ENCODE peak calls at places on chromosomes 11 and 22, in six cellular contexts. One of them, this sample, is unnamed.

GRCh38 chr11:96235725-96236124 is 107.3 kb downstream of the MAML2 start:
- DNase-seq in anterior cingulate cortex: no peak
- DNase-seq in mesenteric fat pad: no peak
- DNase-seq in stimulated activated CD8-positive, alpha-beta memory T cell treated with anti-CD3 and anti-CD28 coated beads, Interleukin-15, amount 100 ng/mL, for 24 hours: no peak
- DNase-seq in neural progenitor cell: no peak
- DNase-seq in activated naive CD8-positive, alpha-beta T cell treated with anti-CD3 and anti-CD28 coated beads, Interleukin-2, amount 50 U/mL, for 24 hours: peak; percentile 45
- DNase-seq in this sample: no peak

GRCh38 chr11:69430566-69430965 is 50.9 kb upstream of the LINC01488 start:
- DNase-seq in anterior cingulate cortex: no peak
- DNase-seq in mesenteric fat pad: no peak
- DNase-seq in stimulated activated CD8-positive, alpha-beta memory T cell treated with anti-CD3 and anti-CD28 coated beads, Interleukin-15, amount 100 ng/mL, for 24 hours: no peak
- DNase-seq in neural progenitor cell: no peak
- DNase-seq in activated naive CD8-positive, alpha-beta T cell treated with anti-CD3 and anti-CD28 coated beads, Interleukin-2, amount 50 U/mL, for 24 hours: no peak
- DNase-seq in this sample: no peak

GRCh38 chr11:130437848-130438247 is 9.4 kb upstream of the ADAMTS8 start:
- DNase-seq in anterior cingulate cortex: no peak
- DNase-seq in mesenteric fat pad: no peak
- DNase-seq in stimulated activated CD8-positive, alpha-beta memory T cell treated with anti-CD3 and anti-CD28 coated beads, Interleukin-15, amount 100 ng/mL, for 24 hours: no peak
- DNase-seq in neural progenitor cell: no peak
- DNase-seq in activated naive CD8-positive, alpha-beta T cell treated with anti-CD3 and anti-CD28 coated beads, Interleukin-2, amount 50 U/mL, for 24 hours: no peak
- DNase-seq in this sample: no peak

GRCh38 chr11:96307748-96308133 is 35.3 kb downstream of the MAML2 start:
- DNase-seq in anterior cingulate cortex: no peak
- DNase-seq in mesenteric fat pad: no peak
- DNase-seq in stimulated activated CD8-positive, alpha-beta memory T cell treated with anti-CD3 and anti-CD28 coated beads, Interleukin-15, amount 100 ng/mL, for 24 hours: no peak
- DNase-seq in neural progenitor cell: no peak
- DNase-seq in activated naive CD8-positive, alpha-beta T cell treated with anti-CD3 and anti-CD28 coated beads, Interleukin-2, amount 50 U/mL, for 24 hours: no peak
- DNase-seq in this sample: no peak

GRCh38 chr22:27213766-27214581 is 556.6 kb downstream of the MIAT start:
- DNase-seq in anterior cingulate cortex: no peak
- DNase-seq in mesenteric fat pad: no peak
- DNase-seq in stimulated activated CD8-positive, alpha-beta memory T cell treated with anti-CD3 and anti-CD28 coated beads, Interleukin-15, amount 100 ng/mL, for 24 hours: no peak
- DNase-seq in neural progenitor cell: no peak
- DNase-seq in activated naive CD8-positive, alpha-beta T cell treated with anti-CD3 and anti-CD28 coated beads, Interleukin-2, amount 50 U/mL, for 24 hours: no peak
- DNase-seq in this sample: no peak

GRCh38 chr11:94201004-94201465 is 72.4 kb downstream of the PANX1 start:
- DNase-seq in anterior cingulate cortex: no peak
- DNase-seq in mesenteric fat pad: no peak
- DNase-seq in stimulated activated CD8-positive, alpha-beta memory T cell treated with anti-CD3 and anti-CD28 coated beads, Interleukin-15, amount 100 ng/mL, for 24 hours: no peak
- DNase-seq in neural progenitor cell: no peak
- DNase-seq in activated naive CD8-positive, alpha-beta T cell treated with anti-CD3 and anti-CD28 coated beads, Interleukin-2, amount 50 U/mL, for 24 hours: no peak
- DNase-seq in this sample: no peak

GRCh38 chr22:27633296-27633871 is 168.2 kb downstream of the MN1 start:
- DNase-seq in anterior cingulate cortex: no peak
- DNase-seq in mesenteric fat pad: no peak
- DNase-seq in stimulated activated CD8-positive, alpha-beta memory T cell treated with anti-CD3 and anti-CD28 coated beads, Interleukin-15, amount 100 ng/mL, for 24 hours: no peak
- DNase-seq in neural progenitor cell: no peak
- DNase-seq in activated naive CD8-positive, alpha-beta T cell treated with anti-CD3 and anti-CD28 coated beads, Interleukin-2, amount 50 U/mL, for 24 hours: no peak
- DNase-seq in this sample: no peak

GRCh38 chr11:118084247-118084646 is 2.5 kb downstream of the SMIM35 start:
- DNase-seq in anterior cingulate cortex: no peak
- DNase-seq in mesenteric fat pad: no peak
- DNase-seq in stimulated activated CD8-positive, alpha-beta memory T cell treated with anti-CD3 and anti-CD28 coated beads, Interleukin-15, amount 100 ng/mL, for 24 hours: no peak
- DNase-seq in neural progenitor cell: no peak
- DNase-seq in activated naive CD8-positive, alpha-beta T cell treated with anti-CD3 and anti-CD28 coated beads, Interleukin-2, amount 50 U/mL, for 24 hours: no peak
- DNase-seq in this sample: no peak

GRCh38 chr11:36057372-36058045 is 113.6 kb downstream of the LDLRAD3 start:
- DNase-seq in anterior cingulate cortex: no peak
- DNase-seq in mesenteric fat pad: no peak
- DNase-seq in stimulated activated CD8-positive, alpha-beta memory T cell treated with anti-CD3 and anti-CD28 coated beads, Interleukin-15, amount 100 ng/mL, for 24 hours: no peak
- DNase-seq in neural progenitor cell: no peak
- DNase-seq in activated naive CD8-positive, alpha-beta T cell treated with anti-CD3 and anti-CD28 coated beads, Interleukin-2, amount 50 U/mL, for 24 hours: no peak
- DNase-seq in this sample: no peak

GRCh38 chr11:92399702-92400101 is 175.1 kb downstream of the FAT3 start:
- DNase-seq in anterior cingulate cortex: no peak
- DNase-seq in mesenteric fat pad: no peak
- DNase-seq in stimulated activated CD8-positive, alpha-beta memory T cell treated with anti-CD3 and anti-CD28 coated beads, Interleukin-15, amount 100 ng/mL, for 24 hours: no peak
- DNase-seq in neural progenitor cell: peak; percentile 15
- DNase-seq in activated naive CD8-positive, alpha-beta T cell treated with anti-CD3 and anti-CD28 coated beads, Interleukin-2, amount 50 U/mL, for 24 hours: no peak
- DNase-seq in this sample: no peak

GRCh38 chr11:61345170-61345610 is 12.2 kb downstream of the TKFC start:
- DNase-seq in anterior cingulate cortex: no peak
- DNase-seq in mesenteric fat pad: no peak
- DNase-seq in stimulated activated CD8-positive, alpha-beta memory T cell treated with anti-CD3 and anti-CD28 coated beads, Interleukin-15, amount 100 ng/mL, for 24 hours: no peak
- DNase-seq in neural progenitor cell: no peak
- DNase-seq in activated naive CD8-positive, alpha-beta T cell treated with anti-CD3 and anti-CD28 coated beads, Interleukin-2, amount 50 U/mL, for 24 hours: no peak
- DNase-seq in this sample: no peak

GRCh38 chr11:35035894-35036408 is 103.0 kb upstream of the CD44 start:
- DNase-seq in anterior cingulate cortex: no peak
- DNase-seq in mesenteric fat pad: no peak
- DNase-seq in stimulated activated CD8-positive, alpha-beta memory T cell treated with anti-CD3 and anti-CD28 coated beads, Interleukin-15, amount 100 ng/mL, for 24 hours: no peak
- DNase-seq in neural progenitor cell: no peak
- DNase-seq in activated naive CD8-positive, alpha-beta T cell treated with anti-CD3 and anti-CD28 coated beads, Interleukin-2, amount 50 U/mL, for 24 hours: no peak
- DNase-seq in this sample: no peak

GRCh38 chr22:19143967-19144400 is 467 bp downstream of the ESS2 start:
- DNase-seq in anterior cingulate cortex: no peak
- DNase-seq in mesenteric fat pad: no peak
- DNase-seq in stimulated activated CD8-positive, alpha-beta memory T cell treated with anti-CD3 and anti-CD28 coated beads, Interleukin-15, amount 100 ng/mL, for 24 hours: no peak
- DNase-seq in neural progenitor cell: no peak
- DNase-seq in activated naive CD8-positive, alpha-beta T cell treated with anti-CD3 and anti-CD28 coated beads, Interleukin-2, amount 50 U/mL, for 24 hours: peak; percentile 43
- DNase-seq in this sample: peak; percentile 61

GRCh38 chr11:132605794-132606570 is 926.3 kb downstream of the OPCML start:
- DNase-seq in anterior cingulate cortex: no peak
- DNase-seq in mesenteric fat pad: no peak
- DNase-seq in stimulated activated CD8-positive, alpha-beta memory T cell treated with anti-CD3 and anti-CD28 coated beads, Interleukin-15, amount 100 ng/mL, for 24 hours: no peak
- DNase-seq in neural progenitor cell: peak; percentile 29
- DNase-seq in activated naive CD8-positive, alpha-beta T cell treated with anti-CD3 and anti-CD28 coated beads, Interleukin-2, amount 50 U/mL, for 24 hours: no peak
- DNase-seq in this sample: no peak

GRCh38 chr11:60121259-60121658 is 32.8 kb downstream of the MS4A2 start:
- DNase-seq in anterior cingulate cortex: no peak
- DNase-seq in mesenteric fat pad: no peak
- DNase-seq in stimulated activated CD8-positive, alpha-beta memory T cell treated with anti-CD3 and anti-CD28 coated beads, Interleukin-15, amount 100 ng/mL, for 24 hours: no peak
- DNase-seq in neural progenitor cell: no peak
- DNase-seq in activated naive CD8-positive, alpha-beta T cell treated with anti-CD3 and anti-CD28 coated beads, Interleukin-2, amount 50 U/mL, for 24 hours: no peak
- DNase-seq in this sample: peak; percentile 45

GRCh38 chr11:76667856-76668255 is 2.7 kb downstream of the LRRC32 start:
- DNase-seq in anterior cingulate cortex: no peak
- DNase-seq in mesenteric fat pad: peak; percentile 68
- DNase-seq in stimulated activated CD8-positive, alpha-beta memory T cell treated with anti-CD3 and anti-CD28 coated beads, Interleukin-15, amount 100 ng/mL, for 24 hours: no peak
- DNase-seq in neural progenitor cell: no peak
- DNase-seq in activated naive CD8-positive, alpha-beta T cell treated with anti-CD3 and anti-CD28 coated beads, Interleukin-2, amount 50 U/mL, for 24 hours: no peak
- DNase-seq in this sample: no peak

GRCh38 chr11:15258433-15259350 is 144.0 kb downstream of the INSC start:
- DNase-seq in anterior cingulate cortex: no peak
- DNase-seq in mesenteric fat pad: no peak
- DNase-seq in stimulated activated CD8-positive, alpha-beta memory T cell treated with anti-CD3 and anti-CD28 coated beads, Interleukin-15, amount 100 ng/mL, for 24 hours: no peak
- DNase-seq in neural progenitor cell: peak; percentile 37
- DNase-seq in activated naive CD8-positive, alpha-beta T cell treated with anti-CD3 and anti-CD28 coated beads, Interleukin-2, amount 50 U/mL, for 24 hours: no peak
- DNase-seq in this sample: no peak

GRCh38 chr11:2588809-2589537 is 110.8 kb downstream of the KCNQ1OT1 start:
- DNase-seq in anterior cingulate cortex: no peak
- DNase-seq in mesenteric fat pad: peak; percentile 88
- DNase-seq in stimulated activated CD8-positive, alpha-beta memory T cell treated with anti-CD3 and anti-CD28 coated beads, Interleukin-15, amount 100 ng/mL, for 24 hours: no peak
- DNase-seq in neural progenitor cell: no peak
- DNase-seq in activated naive CD8-positive, alpha-beta T cell treated with anti-CD3 and anti-CD28 coated beads, Interleukin-2, amount 50 U/mL, for 24 hours: no peak
- DNase-seq in this sample: no peak

GRCh38 chr11:58525037-58525614 is 17.2 kb upstream of the OR5B21 start:
- DNase-seq in anterior cingulate cortex: no peak
- DNase-seq in mesenteric fat pad: no peak
- DNase-seq in stimulated activated CD8-positive, alpha-beta memory T cell treated with anti-CD3 and anti-CD28 coated beads, Interleukin-15, amount 100 ng/mL, for 24 hours: no peak
- DNase-seq in neural progenitor cell: no peak
- DNase-seq in activated naive CD8-positive, alpha-beta T cell treated with anti-CD3 and anti-CD28 coated beads, Interleukin-2, amount 50 U/mL, for 24 hours: no peak
- DNase-seq in this sample: no peak

GRCh38 chr22:20524004-20524481 is 16.6 kb downstream of the MED15 start:
- DNase-seq in anterior cingulate cortex: no peak
- DNase-seq in mesenteric fat pad: no peak
- DNase-seq in stimulated activated CD8-positive, alpha-beta memory T cell treated with anti-CD3 and anti-CD28 coated beads, Interleukin-15, amount 100 ng/mL, for 24 hours: no peak
- DNase-seq in neural progenitor cell: no peak
- DNase-seq in activated naive CD8-positive, alpha-beta T cell treated with anti-CD3 and anti-CD28 coated beads, Interleukin-2, amount 50 U/mL, for 24 hours: peak; percentile 35
- DNase-seq in this sample: no peak

GRCh38 chr22:23713696-23714595 is 23.1 kb downstream of the RGL4 start:
- DNase-seq in anterior cingulate cortex: no peak
- DNase-seq in mesenteric fat pad: peak; percentile 62
- DNase-seq in stimulated activated CD8-positive, alpha-beta memory T cell treated with anti-CD3 and anti-CD28 coated beads, Interleukin-15, amount 100 ng/mL, for 24 hours: no peak
- DNase-seq in neural progenitor cell: no peak
- DNase-seq in activated naive CD8-positive, alpha-beta T cell treated with anti-CD3 and anti-CD28 coated beads, Interleukin-2, amount 50 U/mL, for 24 hours: peak; percentile 34
- DNase-seq in this sample: no peak

GRCh38 chr11:75531325-75531724 is 5.6 kb upstream of the GDPD5 start:
- DNase-seq in anterior cingulate cortex: no peak
- DNase-seq in mesenteric fat pad: no peak
- DNase-seq in stimulated activated CD8-positive, alpha-beta memory T cell treated with anti-CD3 and anti-CD28 coated beads, Interleukin-15, amount 100 ng/mL, for 24 hours: no peak
- DNase-seq in neural progenitor cell: no peak
- DNase-seq in activated naive CD8-positive, alpha-beta T cell treated with anti-CD3 and anti-CD28 coated beads, Interleukin-2, amount 50 U/mL, for 24 hours: no peak
- DNase-seq in this sample: no peak

GRCh38 chr22:47784367-47784983 is 1022.0 kb downstream of the TBC1D22A start:
- DNase-seq in anterior cingulate cortex: no peak
- DNase-seq in mesenteric fat pad: no peak
- DNase-seq in stimulated activated CD8-positive, alpha-beta memory T cell treated with anti-CD3 and anti-CD28 coated beads, Interleukin-15, amount 100 ng/mL, for 24 hours: no peak
- DNase-seq in neural progenitor cell: no peak
- DNase-seq in activated naive CD8-positive, alpha-beta T cell treated with anti-CD3 and anti-CD28 coated beads, Interleukin-2, amount 50 U/mL, for 24 hours: no peak
- DNase-seq in this sample: no peak

GRCh38 chr22:45562537-45563361 is 60.1 kb downstream of the FBLN1 start:
- DNase-seq in anterior cingulate cortex: no peak
- DNase-seq in mesenteric fat pad: no peak
- DNase-seq in stimulated activated CD8-positive, alpha-beta memory T cell treated with anti-CD3 and anti-CD28 coated beads, Interleukin-15, amount 100 ng/mL, for 24 hours: no peak
- DNase-seq in neural progenitor cell: no peak
- DNase-seq in activated naive CD8-positive, alpha-beta T cell treated with anti-CD3 and anti-CD28 coated beads, Interleukin-2, amount 50 U/mL, for 24 hours: no peak
- DNase-seq in this sample: no peak

GRCh38 chr11:134266440-134266839 is 9.7 kb upstream of the GLB1L3 start:
- DNase-seq in anterior cingulate cortex: no peak
- DNase-seq in mesenteric fat pad: no peak
- DNase-seq in stimulated activated CD8-positive, alpha-beta memory T cell treated with anti-CD3 and anti-CD28 coated beads, Interleukin-15, amount 100 ng/mL, for 24 hours: no peak
- DNase-seq in neural progenitor cell: no peak
- DNase-seq in activated naive CD8-positive, alpha-beta T cell treated with anti-CD3 and anti-CD28 coated beads, Interleukin-2, amount 50 U/mL, for 24 hours: no peak
- DNase-seq in this sample: no peak

GRCh38 chr11:113184498-113184897 is 129.9 kb upstream of the TTC12 start:
- DNase-seq in anterior cingulate cortex: no peak
- DNase-seq in mesenteric fat pad: no peak
- DNase-seq in stimulated activated CD8-positive, alpha-beta memory T cell treated with anti-CD3 and anti-CD28 coated beads, Interleukin-15, amount 100 ng/mL, for 24 hours: no peak
- DNase-seq in neural progenitor cell: no peak
- DNase-seq in activated naive CD8-positive, alpha-beta T cell treated with anti-CD3 and anti-CD28 coated beads, Interleukin-2, amount 50 U/mL, for 24 hours: no peak
- DNase-seq in this sample: no peak

GRCh38 chr22:24181996-24182560 is 791 bp downstream of the SUSD2 start:
- DNase-seq in anterior cingulate cortex: no peak
- DNase-seq in mesenteric fat pad: no peak
- DNase-seq in stimulated activated CD8-positive, alpha-beta memory T cell treated with anti-CD3 and anti-CD28 coated beads, Interleukin-15, amount 100 ng/mL, for 24 hours: no peak
- DNase-seq in neural progenitor cell: no peak
- DNase-seq in activated naive CD8-positive, alpha-beta T cell treated with anti-CD3 and anti-CD28 coated beads, Interleukin-2, amount 50 U/mL, for 24 hours: no peak
- DNase-seq in this sample: no peak

GRCh38 chr11:108206969-108207682 is 15.3 kb downstream of the NPAT start:
- DNase-seq in anterior cingulate cortex: no peak
- DNase-seq in mesenteric fat pad: no peak
- DNase-seq in stimulated activated CD8-positive, alpha-beta memory T cell treated with anti-CD3 and anti-CD28 coated beads, Interleukin-15, amount 100 ng/mL, for 24 hours: no peak
- DNase-seq in neural progenitor cell: no peak
- DNase-seq in activated naive CD8-positive, alpha-beta T cell treated with anti-CD3 and anti-CD28 coated beads, Interleukin-2, amount 50 U/mL, for 24 hours: no peak
- DNase-seq in this sample: peak; percentile 30

GRCh38 chr11:129930743-129931142 is 35.4 kb upstream of the NFRKB start:
- DNase-seq in anterior cingulate cortex: no peak
- DNase-seq in mesenteric fat pad: no peak
- DNase-seq in stimulated activated CD8-positive, alpha-beta memory T cell treated with anti-CD3 and anti-CD28 coated beads, Interleukin-15, amount 100 ng/mL, for 24 hours: no peak
- DNase-seq in neural progenitor cell: no peak
- DNase-seq in activated naive CD8-positive, alpha-beta T cell treated with anti-CD3 and anti-CD28 coated beads, Interleukin-2, amount 50 U/mL, for 24 hours: no peak
- DNase-seq in this sample: no peak

GRCh38 chr11:6022954-6023353 is 7.6 kb downstream of the OR56A1 start:
- DNase-seq in anterior cingulate cortex: no peak
- DNase-seq in mesenteric fat pad: no peak
- DNase-seq in stimulated activated CD8-positive, alpha-beta memory T cell treated with anti-CD3 and anti-CD28 coated beads, Interleukin-15, amount 100 ng/mL, for 24 hours: no peak
- DNase-seq in neural progenitor cell: peak; percentile 76
- DNase-seq in activated naive CD8-positive, alpha-beta T cell treated with anti-CD3 and anti-CD28 coated beads, Interleukin-2, amount 50 U/mL, for 24 hours: no peak
- DNase-seq in this sample: peak; percentile 26

GRCh38 chr22:24791362-24791761 is 14.6 kb upstream of the SGSM1 start:
- DNase-seq in anterior cingulate cortex: no peak
- DNase-seq in mesenteric fat pad: no peak
- DNase-seq in stimulated activated CD8-positive, alpha-beta memory T cell treated with anti-CD3 and anti-CD28 coated beads, Interleukin-15, amount 100 ng/mL, for 24 hours: no peak
- DNase-seq in neural progenitor cell: no peak
- DNase-seq in activated naive CD8-positive, alpha-beta T cell treated with anti-CD3 and anti-CD28 coated beads, Interleukin-2, amount 50 U/mL, for 24 hours: no peak
- DNase-seq in this sample: no peak

GRCh38 chr11:72752088-72752914 is at the start of gene ARAP1:
- DNase-seq in anterior cingulate cortex: peak; percentile 49
- DNase-seq in mesenteric fat pad: no peak
- DNase-seq in stimulated activated CD8-positive, alpha-beta memory T cell treated with anti-CD3 and anti-CD28 coated beads, Interleukin-15, amount 100 ng/mL, for 24 hours: peak; percentile 47
- DNase-seq in neural progenitor cell: peak; percentile 88
- DNase-seq in activated naive CD8-positive, alpha-beta T cell treated with anti-CD3 and anti-CD28 coated beads, Interleukin-2, amount 50 U/mL, for 24 hours: peak; percentile 75
- DNase-seq in this sample: peak; percentile 86

GRCh38 chr11:110199184-110199981 is 97.0 kb downstream of the RDX start:
- DNase-seq in anterior cingulate cortex: no peak
- DNase-seq in mesenteric fat pad: peak; percentile 24
- DNase-seq in stimulated activated CD8-positive, alpha-beta memory T cell treated with anti-CD3 and anti-CD28 coated beads, Interleukin-15, amount 100 ng/mL, for 24 hours: no peak
- DNase-seq in neural progenitor cell: peak; percentile 70
- DNase-seq in activated naive CD8-positive, alpha-beta T cell treated with anti-CD3 and anti-CD28 coated beads, Interleukin-2, amount 50 U/mL, for 24 hours: no peak
- DNase-seq in this sample: no peak

GRCh38 chr11:87007938-87008337 is 29.8 kb upstream of the TMEM135 start:
- DNase-seq in anterior cingulate cortex: no peak
- DNase-seq in mesenteric fat pad: no peak
- DNase-seq in stimulated activated CD8-positive, alpha-beta memory T cell treated with anti-CD3 and anti-CD28 coated beads, Interleukin-15, amount 100 ng/mL, for 24 hours: no peak
- DNase-seq in neural progenitor cell: no peak
- DNase-seq in activated naive CD8-positive, alpha-beta T cell treated with anti-CD3 and anti-CD28 coated beads, Interleukin-2, amount 50 U/mL, for 24 hours: no peak
- DNase-seq in this sample: no peak

GRCh38 chr11:43556892-43557291 is 123.6 kb upstream of the HSD17B12 start:
- DNase-seq in anterior cingulate cortex: no peak
- DNase-seq in mesenteric fat pad: no peak
- DNase-seq in stimulated activated CD8-positive, alpha-beta memory T cell treated with anti-CD3 and anti-CD28 coated beads, Interleukin-15, amount 100 ng/mL, for 24 hours: no peak
- DNase-seq in neural progenitor cell: no peak
- DNase-seq in activated naive CD8-positive, alpha-beta T cell treated with anti-CD3 and anti-CD28 coated beads, Interleukin-2, amount 50 U/mL, for 24 hours: no peak
- DNase-seq in this sample: no peak

GRCh38 chr11:43614214-43614613 is 66.3 kb upstream of the HSD17B12 start:
- DNase-seq in anterior cingulate cortex: no peak
- DNase-seq in mesenteric fat pad: no peak
- DNase-seq in stimulated activated CD8-positive, alpha-beta memory T cell treated with anti-CD3 and anti-CD28 coated beads, Interleukin-15, amount 100 ng/mL, for 24 hours: no peak
- DNase-seq in neural progenitor cell: no peak
- DNase-seq in activated naive CD8-positive, alpha-beta T cell treated with anti-CD3 and anti-CD28 coated beads, Interleukin-2, amount 50 U/mL, for 24 hours: no peak
- DNase-seq in this sample: no peak

GRCh38 chr22:45216133-45217003 is 24.3 kb downstream of the KIAA0930 start:
- DNase-seq in anterior cingulate cortex: no peak
- DNase-seq in mesenteric fat pad: no peak
- DNase-seq in stimulated activated CD8-positive, alpha-beta memory T cell treated with anti-CD3 and anti-CD28 coated beads, Interleukin-15, amount 100 ng/mL, for 24 hours: no peak
- DNase-seq in neural progenitor cell: peak; percentile 76
- DNase-seq in activated naive CD8-positive, alpha-beta T cell treated with anti-CD3 and anti-CD28 coated beads, Interleukin-2, amount 50 U/mL, for 24 hours: no peak
- DNase-seq in this sample: no peak

GRCh38 chr11:74551754-74552145 is 40.6 kb upstream of the POLD3 start:
- DNase-seq in anterior cingulate cortex: no peak
- DNase-seq in mesenteric fat pad: no peak
- DNase-seq in stimulated activated CD8-positive, alpha-beta memory T cell treated with anti-CD3 and anti-CD28 coated beads, Interleukin-15, amount 100 ng/mL, for 24 hours: no peak
- DNase-seq in neural progenitor cell: no peak
- DNase-seq in activated naive CD8-positive, alpha-beta T cell treated with anti-CD3 and anti-CD28 coated beads, Interleukin-2, amount 50 U/mL, for 24 hours: no peak
- DNase-seq in this sample: no peak

GRCh38 chr11:120226242-120226641 is 13.7 kb upstream of the POU2F3 start:
- DNase-seq in anterior cingulate cortex: no peak
- DNase-seq in mesenteric fat pad: no peak
- DNase-seq in stimulated activated CD8-positive, alpha-beta memory T cell treated with anti-CD3 and anti-CD28 coated beads, Interleukin-15, amount 100 ng/mL, for 24 hours: no peak
- DNase-seq in neural progenitor cell: no peak
- DNase-seq in activated naive CD8-positive, alpha-beta T cell treated with anti-CD3 and anti-CD28 coated beads, Interleukin-2, amount 50 U/mL, for 24 hours: no peak
- DNase-seq in this sample: no peak

GRCh38 chr11:63179446-63180068 is 35.5 kb upstream of the SLC22A24 start:
- DNase-seq in anterior cingulate cortex: no peak
- DNase-seq in mesenteric fat pad: no peak
- DNase-seq in stimulated activated CD8-positive, alpha-beta memory T cell treated with anti-CD3 and anti-CD28 coated beads, Interleukin-15, amount 100 ng/mL, for 24 hours: no peak
- DNase-seq in neural progenitor cell: peak; percentile 34
- DNase-seq in activated naive CD8-positive, alpha-beta T cell treated with anti-CD3 and anti-CD28 coated beads, Interleukin-2, amount 50 U/mL, for 24 hours: no peak
- DNase-seq in this sample: no peak

This sample was measured in erythroblast.